ENCODE peak calls at places on chromosomes 1 and 21, in ten cellular contexts. One of them, this sample, is unnamed.

GRCh38 chr1:31751822-31752241 is 12.3 kb downstream of the ADGRB2 start:
- DNase-seq in A549: no peak
- DNase-seq in heart left ventricle: peak
- DNase-seq in SK-N-SH: no peak
- DNase-seq in fibroblast of lung: no peak
- DNase-seq in tibial artery: no peak
- DNase-seq in kidney: no peak
- DNase-seq in CD8-positive, alpha-beta T cell: no peak
- DNase-seq in MM.1S: no peak
- DNase-seq in WERI-Rb-1: no peak
- DNase-seq in this sample: no peak

GRCh38 chr1:57468661-57469523 is 45.0 kb upstream of the DAB1 start:
- DNase-seq in MM.1S: no peak
- DNase-seq in heart left ventricle: no peak
- DNase-seq in A549: no peak
- DNase-seq in CD8-positive, alpha-beta T cell: no peak
- DNase-seq in tibial artery: no peak
- DNase-seq in kidney: no peak
- DNase-seq in fibroblast of lung: peak
- DNase-seq in WERI-Rb-1: no peak
- DNase-seq in SK-N-SH: no peak
- DNase-seq in this sample: no peak

GRCh38 chr21:34004013-34004938 is 69.1 kb upstream of the MRPS6 start:
- DNase-seq in tibial artery: no peak
- DNase-seq in A549: no peak
- DNase-seq in fibroblast of lung: peak
- DNase-seq in SK-N-SH: no peak
- DNase-seq in CD8-positive, alpha-beta T cell: no peak
- DNase-seq in heart left ventricle: no peak
- DNase-seq in kidney: no peak
- DNase-seq in MM.1S: no peak
- DNase-seq in WERI-Rb-1: no peak
- DNase-seq in this sample: no peak

GRCh38 chr1:238660849-238661248 is 725.5 kb upstream of the CHRM3 start:
- DNase-seq in heart left ventricle: no peak
- DNase-seq in tibial artery: no peak
- DNase-seq in WERI-Rb-1: no peak
- DNase-seq in SK-N-SH: peak
- DNase-seq in CD8-positive, alpha-beta T cell: no peak
- DNase-seq in kidney: no peak
- DNase-seq in A549: no peak
- DNase-seq in fibroblast of lung: peak
- DNase-seq in MM.1S: no peak
- DNase-seq in this sample: no peak

GRCh38 chr1:214476229-214476957 is 75.0 kb downstream of the PTPN14 start:
- DNase-seq in MM.1S: no peak
- DNase-seq in CD8-positive, alpha-beta T cell: no peak
- DNase-seq in tibial artery: no peak
- DNase-seq in heart left ventricle: no peak
- DNase-seq in fibroblast of lung: no peak
- DNase-seq in kidney: no peak
- DNase-seq in SK-N-SH: no peak
- DNase-seq in WERI-Rb-1: no peak
- DNase-seq in A549: no peak
- DNase-seq in this sample: no peak

GRCh38 chr21:42599486-42599885 is 53.9 kb upstream of the PDE9A start:
- DNase-seq in kidney: peak
- DNase-seq in WERI-Rb-1: no peak
- DNase-seq in tibial artery: no peak
- DNase-seq in MM.1S: no peak
- DNase-seq in A549: no peak
- DNase-seq in SK-N-SH: no peak
- DNase-seq in fibroblast of lung: no peak
- DNase-seq in CD8-positive, alpha-beta T cell: no peak
- DNase-seq in heart left ventricle: no peak
- DNase-seq in this sample: no peak

GRCh38 chr1:223039990-223040389 is 103.1 kb downstream of the TLR5 start:
- DNase-seq in WERI-Rb-1: no peak
- DNase-seq in MM.1S: no peak
- DNase-seq in fibroblast of lung: no peak
- DNase-seq in SK-N-SH: no peak
- DNase-seq in CD8-positive, alpha-beta T cell: no peak
- DNase-seq in heart left ventricle: no peak
- DNase-seq in kidney: no peak
- DNase-seq in A549: no peak
- DNase-seq in tibial artery: no peak
- DNase-seq in this sample: no peak

GRCh38 chr1:22131875-22132486 is 10.9 kb downstream of the WNT4 start:
- DNase-seq in MM.1S: peak
- DNase-seq in kidney: no peak
- DNase-seq in A549: peak
- DNase-seq in SK-N-SH: peak
- DNase-seq in CD8-positive, alpha-beta T cell: no peak
- DNase-seq in tibial artery: no peak
- DNase-seq in heart left ventricle: no peak
- DNase-seq in WERI-Rb-1: peak
- DNase-seq in fibroblast of lung: no peak
- DNase-seq in this sample: no peak

GRCh38 chr21:41662761-41663160 is 104.1 kb downstream of the RIPK4 start:
- DNase-seq in heart left ventricle: no peak
- DNase-seq in fibroblast of lung: no peak
- DNase-seq in SK-N-SH: no peak
- DNase-seq in MM.1S: no peak
- DNase-seq in CD8-positive, alpha-beta T cell: no peak
- DNase-seq in WERI-Rb-1: no peak
- DNase-seq in tibial artery: no peak
- DNase-seq in kidney: no peak
- DNase-seq in A549: no peak
- DNase-seq in this sample: no peak

GRCh38 chr1:149997585-149998262 is 12.8 kb downstream of the OTUD7B start:
- DNase-seq in heart left ventricle: no peak
- DNase-seq in tibial artery: no peak
- DNase-seq in CD8-positive, alpha-beta T cell: no peak
- DNase-seq in WERI-Rb-1: no peak
- DNase-seq in SK-N-SH: no peak
- DNase-seq in fibroblast of lung: no peak
- DNase-seq in MM.1S: peak
- DNase-seq in A549: no peak
- DNase-seq in kidney: no peak
- DNase-seq in this sample: no peak

GRCh38 chr1:212234431-212235298 is 50.5 kb upstream of the PPP2R5A start:
- DNase-seq in heart left ventricle: peak
- DNase-seq in MM.1S: peak
- DNase-seq in kidney: no peak
- DNase-seq in A549: peak
- DNase-seq in WERI-Rb-1: no peak
- DNase-seq in CD8-positive, alpha-beta T cell: no peak
- DNase-seq in tibial artery: peak
- DNase-seq in SK-N-SH: peak
- DNase-seq in fibroblast of lung: peak
- DNase-seq in this sample: no peak

GRCh38 chr1:248884632-248885295 is 21.3 kb upstream of the PGBD2 start:
- DNase-seq in CD8-positive, alpha-beta T cell: no peak
- DNase-seq in fibroblast of lung: no peak
- DNase-seq in heart left ventricle: no peak
- DNase-seq in A549: no peak
- DNase-seq in MM.1S: no peak
- DNase-seq in tibial artery: no peak
- DNase-seq in WERI-Rb-1: no peak
- DNase-seq in SK-N-SH: no peak
- DNase-seq in kidney: no peak
- DNase-seq in this sample: no peak

DNA sequence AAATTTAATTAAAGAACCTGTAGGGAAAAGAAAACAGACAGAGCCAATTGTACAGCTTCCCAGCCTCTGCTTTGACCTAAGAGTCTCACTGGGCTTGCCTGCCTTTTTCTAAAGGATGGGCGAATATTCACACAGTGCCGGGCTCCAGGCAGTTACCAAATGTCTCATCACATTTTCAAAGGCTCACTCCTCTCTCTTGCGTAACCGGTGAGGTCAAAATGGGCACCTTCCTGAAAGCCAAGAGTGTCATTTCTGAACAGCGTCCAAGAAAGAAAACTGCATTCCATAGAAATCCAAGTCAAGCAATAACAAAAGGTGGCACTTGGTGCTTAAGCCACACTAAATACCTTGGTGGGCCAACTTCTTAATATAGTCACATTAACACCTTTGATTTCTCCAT is 714 bp upstream of the PALMD start:
- DNase-seq in heart left ventricle: peak
- DNase-seq in A549: peak
- DNase-seq in SK-N-SH: no peak
- DNase-seq in tibial artery: peak
- DNase-seq in fibroblast of lung: peak
- DNase-seq in kidney: no peak
- DNase-seq in CD8-positive, alpha-beta T cell: no peak
- DNase-seq in MM.1S: no peak
- DNase-seq in WERI-Rb-1: no peak
- DNase-seq in this sample: no peak
- H3K27ac ChIP-seq in heart left ventricle: peak
- H3K27ac ChIP-seq in A549: peak
- H3K27ac ChIP-seq in SK-N-SH: no peak
- H3K27ac ChIP-seq in tibial artery: no peak
- H3K27ac ChIP-seq in fibroblast of lung: no peak
- H3K27ac ChIP-seq in kidney: peak
- H3K27ac ChIP-seq in CD8-positive, alpha-beta T cell: no peak
- H3K27ac ChIP-seq in MM.1S: no peak
- H3K27ac ChIP-seq in WERI-Rb-1: peak
- H3K27ac ChIP-seq in this sample: no peak

DNA sequence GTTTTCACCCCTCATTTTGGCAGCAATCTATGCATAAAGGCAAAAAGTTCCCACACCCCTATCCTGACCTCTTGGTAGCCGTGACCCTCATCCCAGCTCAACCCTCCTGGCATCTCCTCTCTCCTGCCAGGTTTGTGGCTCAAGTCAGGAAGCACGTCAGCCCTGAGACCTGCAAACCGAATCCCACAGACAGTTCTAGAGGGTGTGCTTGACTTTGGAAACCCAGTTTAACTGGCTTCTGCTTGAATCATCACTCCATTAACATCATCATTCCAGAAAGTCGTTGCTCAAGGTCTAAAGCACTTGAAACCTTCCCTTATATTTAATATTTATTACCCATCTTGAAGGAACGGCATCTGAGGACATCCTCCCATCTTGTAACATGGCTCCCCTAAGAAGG is 133.4 kb upstream of the ERG start:
- DNase-seq in MM.1S: no peak
- DNase-seq in WERI-Rb-1: no peak
- DNase-seq in heart left ventricle: no peak
- DNase-seq in kidney: no peak
- DNase-seq in tibial artery: no peak
- DNase-seq in A549: no peak
- DNase-seq in CD8-positive, alpha-beta T cell: no peak
- DNase-seq in SK-N-SH: no peak
- DNase-seq in fibroblast of lung: no peak
- DNase-seq in this sample: no peak
- H3K4me3 ChIP-seq in MM.1S: no peak
- H3K4me3 ChIP-seq in WERI-Rb-1: no peak
- H3K4me3 ChIP-seq in heart left ventricle: no peak
- H3K4me3 ChIP-seq in kidney: no peak
- H3K4me3 ChIP-seq in tibial artery: peak
- H3K4me3 ChIP-seq in A549: no peak
- H3K4me3 ChIP-seq in CD8-positive, alpha-beta T cell: no peak
- H3K4me3 ChIP-seq in SK-N-SH: no peak
- H3K4me3 ChIP-seq in fibroblast of lung: no peak
- H3K4me3 ChIP-seq in this sample: no peak

DNA sequence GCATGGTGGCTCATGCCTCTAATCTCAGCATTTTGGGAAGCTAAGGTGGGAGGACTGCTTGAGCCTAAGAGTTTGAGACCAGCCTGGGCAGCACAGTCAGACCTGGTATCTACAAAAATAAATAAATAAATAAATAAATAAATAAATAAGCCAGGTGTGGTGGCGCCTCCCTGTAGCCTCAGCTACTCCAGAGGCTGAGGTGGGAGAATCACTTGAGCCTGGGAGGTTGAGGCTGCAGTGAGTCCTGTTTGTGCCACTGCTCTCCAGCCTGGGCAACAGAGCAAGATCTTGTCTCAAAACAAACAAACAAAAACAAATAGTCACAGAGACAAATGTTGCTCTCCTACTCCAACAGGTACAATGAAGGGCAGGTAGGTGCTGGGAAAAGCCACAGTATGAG is 242.4 kb upstream of the POU3F1 start:
- DNase-seq in CD8-positive, alpha-beta T cell: no peak
- DNase-seq in fibroblast of lung: no peak
- DNase-seq in heart left ventricle: no peak
- DNase-seq in kidney: no peak
- DNase-seq in WERI-Rb-1: no peak
- DNase-seq in tibial artery: no peak
- DNase-seq in SK-N-SH: no peak
- DNase-seq in A549: no peak
- DNase-seq in MM.1S: no peak
- DNase-seq in this sample: no peak
- TF ChIP-seq CTCF in CD8-positive, alpha-beta T cell: no peak
- TF ChIP-seq CTCF in fibroblast of lung: no peak
- TF ChIP-seq CTCF in heart left ventricle: no peak
- TF ChIP-seq CTCF in kidney: no peak
- TF ChIP-seq CTCF in WERI-Rb-1: no peak
- TF ChIP-seq CTCF in tibial artery: no peak
- TF ChIP-seq CTCF in SK-N-SH: no peak
- TF ChIP-seq CTCF in A549: no peak
- TF ChIP-seq CTCF in MM.1S: no peak
- TF ChIP-seq CTCF in this sample: no peak

GRCh38 chr21:39093526-39093925 is 89.7 kb downstream of the PSMG1 start:
- DNase-seq in WERI-Rb-1: no peak
- DNase-seq in CD8-positive, alpha-beta T cell: no peak
- DNase-seq in MM.1S: no peak
- DNase-seq in A549: no peak
- DNase-seq in fibroblast of lung: no peak
- DNase-seq in heart left ventricle: no peak
- DNase-seq in SK-N-SH: no peak
- DNase-seq in kidney: no peak
- DNase-seq in tibial artery: no peak
- DNase-seq in this sample: no peak

GRCh38 chr21:39094087-39094785 is 89.0 kb downstream of the PSMG1 start:
- DNase-seq in A549: no peak
- DNase-seq in heart left ventricle: no peak
- DNase-seq in MM.1S: no peak
- DNase-seq in fibroblast of lung: no peak
- DNase-seq in kidney: no peak
- DNase-seq in tibial artery: no peak
- DNase-seq in SK-N-SH: no peak
- DNase-seq in CD8-positive, alpha-beta T cell: no peak
- DNase-seq in WERI-Rb-1: no peak
- DNase-seq in this sample: no peak

GRCh38 chr21:39095681-39096080 is 87.6 kb downstream of the PSMG1 start:
- DNase-seq in kidney: no peak
- DNase-seq in MM.1S: no peak
- DNase-seq in tibial artery: no peak
- DNase-seq in SK-N-SH: no peak
- DNase-seq in A549: no peak
- DNase-seq in heart left ventricle: no peak
- DNase-seq in WERI-Rb-1: no peak
- DNase-seq in fibroblast of lung: no peak
- DNase-seq in CD8-positive, alpha-beta T cell: no peak
- DNase-seq in this sample: no peak

GRCh38 chr21:39096754-39097153 is 86.5 kb downstream of the PSMG1 start:
- DNase-seq in CD8-positive, alpha-beta T cell: no peak
- DNase-seq in A549: no peak
- DNase-seq in tibial artery: no peak
- DNase-seq in SK-N-SH: no peak
- DNase-seq in heart left ventricle: no peak
- DNase-seq in MM.1S: no peak
- DNase-seq in WERI-Rb-1: peak
- DNase-seq in fibroblast of lung: no peak
- DNase-seq in kidney: no peak
- DNase-seq in this sample: no peak

GRCh38 chr21:39094847-39095525 is 88.3 kb downstream of the PSMG1 start:
- DNase-seq in SK-N-SH: no peak
- DNase-seq in WERI-Rb-1: no peak
- DNase-seq in kidney: no peak
- DNase-seq in A549: peak
- DNase-seq in fibroblast of lung: peak
- DNase-seq in CD8-positive, alpha-beta T cell: no peak
- DNase-seq in heart left ventricle: no peak
- DNase-seq in MM.1S: no peak
- DNase-seq in tibial artery: no peak
- DNase-seq in this sample: no peak
- H3K27ac ChIP-seq in SK-N-SH: no peak
- H3K27ac ChIP-seq in WERI-Rb-1: no peak
- H3K27ac ChIP-seq in kidney: peak
- H3K27ac ChIP-seq in A549: peak
- H3K27ac ChIP-seq in fibroblast of lung: no peak
- H3K27ac ChIP-seq in CD8-positive, alpha-beta T cell: no peak
- H3K27ac ChIP-seq in heart left ventricle: peak
- H3K27ac ChIP-seq in MM.1S: no peak
- H3K27ac ChIP-seq in tibial artery: no peak
- H3K27ac ChIP-seq in this sample: peak